ENCODE peak calls at places on chromosomes 7 and 10, in four cellular contexts. P is brain microvascular endothelial cell, C is fibroblast of lung, B is colonic mucosa. F is an unnamed sample.

GRCh38 chr7:36117201-36117840 is 35.7 kb upstream of the EEPD1 start:
- DNase-seq in B (no peak), P (no peak), C (no peak), F (peak)

GRCh38 chr10:47031953-47032465 is 120.8 kb downstream of the PTPN20 start:
- DNase-seq in B (no peak), C (no peak), P (peak), F (peak)

GRCh38 chr10:13630231-13630630 is 43.5 kb downstream of the PRPF18 start:
- DNase-seq in P (no peak), B (no peak), C (no peak), F (no peak)

GRCh38 chr7:16960566-16960965 is 78.8 kb upstream of the AGR3 start:
- DNase-seq in C (no peak), P (no peak), B (no peak), F (no peak)

GRCh38 chr10:97600616-97601015 is 11.1 kb downstream of the C10orf62 start:
- DNase-seq in C (no peak), P (no peak), B (no peak), F (no peak)

GRCh38 chr10:82932426-82932825 is 1057.4 kb downstream of the NRG3 start:
- DNase-seq in B (no peak), P (no peak), C (no peak), F (peak)

GRCh38 chr10:113880236-113880635 is 25.8 kb downstream of the NHLRC2 start:
- DNase-seq in C (no peak), P (no peak), B (no peak), F (peak)

GRCh38 chr10:13776861-13777301 is 190.1 kb downstream of the PRPF18 start:
- DNase-seq in C (no peak), P (peak), B (no peak), F (no peak)

GRCh38 chr10:4736608-4737007 is 89.4 kb upstream of the AKR1E2 start:
- DNase-seq in P (no peak), C (no peak), B (no peak), F (no peak)

GRCh38 chr7:98745722-98746318 is 124.0 kb downstream of the TMEM130 start:
- DNase-seq in C (peak), P (peak), B (peak), F (peak)

GRCh38 chr7:208816-209215 is 16.4 kb downstream of the FAM20C start:
- DNase-seq in B (no peak), P (no peak), C (no peak), F (no peak)

GRCh38 chr7:18426564-18427226 is 68.9 kb upstream of the HDAC9 start:
- DNase-seq in C (peak), B (no peak), P (no peak), F (peak)

GRCh38 chr10:31123946-31124345 is 92.3 kb upstream of the ZNF438 start:
- DNase-seq in B (no peak), C (no peak), P (no peak), F (no peak)

GRCh38 chr10:110226555-110226925 is 19.1 kb downstream of the MXI1 start:
- DNase-seq in P (peak), C (peak), B (peak), F (peak)

GRCh38 chr7:99843808-99844207 is 16.0 kb downstream of the CYP3A43 start:
- DNase-seq in P (no peak), C (peak), B (no peak), F (no peak)

GRCh38 chr10:3412071-3412582 is 239.5 kb upstream of the PITRM1 start:
- DNase-seq in P (no peak), B (no peak), C (no peak), F (no peak)

GRCh38 chr10:62082729-62083412 is 181.4 kb downstream of the ARID5B start:
- DNase-seq in P (peak), B (peak), C (peak), F (peak)

GRCh38 chr7:26686448-26686981 is 177.9 kb downstream of the SKAP2 start:
- DNase-seq in B (no peak), C (peak), P (no peak), F (peak)

GRCh38 chr10:117718970-117719369 is 176.4 kb downstream of the EMX2 start:
- DNase-seq in P (no peak), B (no peak), C (no peak), F (no peak)

GRCh38 chr10:5557799-5558771 is 33.3 kb downstream of the CALML3 start:
- DNase-seq in C (no peak), P (no peak), B (no peak), F (no peak)

GRCh38 chr7:133051066-133051465 is 30.8 kb downstream of the CHCHD3 start:
- DNase-seq in B (no peak), C (peak), P (peak), F (peak)

GRCh38 chr7:111088328-111088727 is 2.6 kb upstream of the LRRN3 start:
- DNase-seq in B (no peak), C (no peak), P (no peak), F (no peak)

GRCh38 chr7:150451097-150451793 is 815 bp downstream of the GIMAP8 start:
- DNase-seq in B (peak), P (no peak), C (no peak), F (no peak)

DNA sequence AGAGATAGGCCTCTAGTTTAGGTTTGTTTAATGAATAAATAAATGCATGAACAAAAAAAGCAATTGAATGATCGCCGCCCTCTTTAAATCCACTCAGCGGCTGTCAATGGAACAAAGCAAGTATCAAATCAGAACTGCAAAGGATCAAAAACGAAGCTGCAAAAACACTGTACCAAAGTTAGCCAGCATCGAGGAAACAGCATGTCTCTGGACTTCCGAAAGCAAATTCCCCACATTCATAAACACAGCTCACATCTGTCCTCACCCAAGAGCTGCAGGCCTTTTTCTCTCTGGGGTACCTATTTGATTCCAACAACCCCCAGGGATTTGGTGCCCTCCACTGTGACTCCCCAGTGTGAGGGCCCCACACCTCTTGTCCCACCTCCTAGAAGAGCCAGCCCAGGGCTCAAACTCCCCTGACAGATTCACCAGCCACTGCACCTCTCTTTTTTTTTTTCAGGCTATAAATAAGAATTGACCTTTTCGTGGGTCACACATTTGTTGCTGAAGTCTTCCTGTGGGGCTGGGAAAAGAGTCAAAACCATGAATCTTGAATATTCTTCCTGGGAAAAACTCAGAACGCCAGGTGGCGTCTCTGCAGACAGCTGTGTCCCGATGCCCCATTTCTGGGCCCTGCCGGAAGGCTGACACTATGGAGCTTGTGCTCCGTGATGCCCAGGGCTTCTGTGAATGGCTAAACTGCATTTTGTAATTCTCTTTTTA is 51.8 kb downstream of the HSPA12A start:
- DNase-seq in B (no peak), C (peak), P (no peak), F (peak)
- TF ChIP-seq CTCF in B (no peak), C (peak), P (no peak), F (peak)

GRCh38 chr7:70700935-70701425 is 431.0 kb upstream of the GALNT17 start:
- DNase-seq in B (no peak), C (no peak), P (no peak), F (no peak)
- H3K4me3 ChIP-seq in B (no peak), C (no peak), P (no peak), F (no peak)

GRCh38 chr7:93231799-93232672 is at the start of gene VPS50:
- DNase-seq in P (peak), B (peak), C (peak), F (peak)
- TF ChIP-seq CTCF in P (no peak), B (no peak), C (no peak), F (peak)

GRCh38 chr10:92047215-92047614 is 123.6 kb downstream of the BTAF1 start:
- DNase-seq in C (no peak), P (no peak), B (no peak), F (no peak)

GRCh38 chr10:92042541-92042940 is 119.0 kb downstream of the BTAF1 start:
- DNase-seq in P (no peak), B (no peak), C (no peak), F (no peak)

GRCh38 chr10:92045641-92046106 is 122.1 kb downstream of the BTAF1 start:
- DNase-seq in P (no peak), C (no peak), B (no peak), F (no peak)
- H3K4me3 ChIP-seq in P (no peak), C (no peak), B (no peak), F (no peak)

F was measured in choroid plexus epithelial cell.